ENCODE peak calls at places on chromosomes 16 and 17, in eight cellular contexts. U is AG08395, R is NCI-H1092, K is mesendoderm, X is progenitor cell of endocrine pancreas, F is uterus, Y is heart right ventricle, H is dorsolateral prefrontal cortex. Z is an unnamed sample.

GRCh38 chr17:77651983-77652382 is 306.5 kb upstream of the TNRC6C start:
- DNase-seq in R (no peak), F (no peak), Y (no peak), U (no peak), H (no peak), K (peak; percentile 77), X (no peak), Z (peak; percentile 5)

GRCh38 chr16:83272843-83273242 is 534.9 kb upstream of the HSBP1 start:
- DNase-seq in X (no peak), H (no peak), K (no peak), F (no peak), U (no peak), Y (no peak), R (no peak), Z (no peak)

GRCh38 chr16:13959626-13960025 is 39.7 kb downstream of the ERCC4 start:
- DNase-seq in K (no peak), U (no peak), Y (no peak), H (no peak), X (no peak), F (no peak), R (no peak), Z (no peak)

GRCh38 chr17:40027614-40028012 is 12.4 kb downstream of the CSF3 start:
- DNase-seq in U (no peak), R (no peak), K (no peak), X (no peak), H (no peak), F (no peak), Y (no peak), Z (no peak)

GRCh38 chr17:52647411-52647810 is 488.9 kb upstream of the CA10 start:
- DNase-seq in Y (no peak), H (no peak), K (no peak), X (no peak), U (no peak), F (no peak), R (no peak), Z (no peak)

GRCh38 chr16:28977703-28978641 is 3.4 kb downstream of the SPNS1 start:
- DNase-seq in Y (no peak), U (no peak), F (no peak), K (peak; percentile 47), R (no peak), H (no peak), X (peak; percentile 38), Z (no peak)

GRCh38 chr16:8848939-8849391 is 19.8 kb downstream of the CARHSP1 start:
- DNase-seq in H (no peak), R (no peak), K (no peak), X (no peak), F (no peak), Y (no peak), U (peak; percentile 91), Z (peak; percentile 72)

GRCh38 chr17:77083547-77083946 is 57.2 kb upstream of the SEC14L1 start:
- DNase-seq in F (no peak), R (no peak), X (no peak), H (no peak), Y (no peak), U (no peak), K (no peak), Z (no peak)

GRCh38 chr17:79485399-79485985 is 125.4 kb downstream of the RBFOX3 start:
- DNase-seq in F (no peak), H (no peak), X (no peak), K (peak; percentile 8), Y (no peak), R (no peak), U (no peak), Z (no peak)

Z was measured in aorta.